ENCODE peak calls at places on chromosomes 5 and 9, in four cellular contexts. F is AG08395, G is AG08396, O is amniotic stem cell. E is an unnamed sample.

GRCh38 chr5:91074615-91075014 is 308.5 kb downstream of the ARRDC3 start:
- DNase-seq in G (peak), O (peak), F (no peak), E (no peak)

GRCh38 chr5:62477801-62478200 is 65.2 kb downstream of the IPO11 start:
- DNase-seq in O (no peak), G (peak), F (peak), E (no peak)

GRCh38 chr5:2011481-2012411 is 129.0 kb upstream of the IRX4 start:
- DNase-seq in O (no peak), F (no peak), G (no peak), E (no peak)

GRCh38 chr5:44294492-44294891 is 94.7 kb downstream of the FGF10 start:
- DNase-seq in O (no peak), F (peak), G (no peak), E (no peak)

GRCh38 chr9:112380102-112380581 is at the start of gene HSDL2:
- DNase-seq in O (peak), F (no peak), G (no peak), E (peak)

GRCh38 chr5:137660349-137660817 is 75.5 kb downstream of the KLHL3 start:
- DNase-seq in F (peak), O (peak), G (peak), E (peak)

GRCh38 chr9:16328349-16328748 is 542.1 kb downstream of the BNC2 start:
- DNase-seq in G (no peak), F (no peak), O (no peak), E (no peak)

GRCh38 chr9:131436386-131436785 is 42.5 kb downstream of the PRRC2B start:
- DNase-seq in F (no peak), G (no peak), O (no peak), E (no peak)

GRCh38 chr5:79418276-79418675 is 95.7 kb downstream of the HOMER1 start:
- DNase-seq in O (no peak), F (no peak), G (no peak), E (no peak)